ENCODE peak calls at places on chromosomes 11 and 22, in five cellular contexts. X is kidney, Y is astrocyte of the spinal cord, O is colonic mucosa, B is A549. I is an unnamed sample.
A peak's percentile ranks its signal among the peaks of the same experiment; 100 is the strongest.

GRCh38 chr22:49569286-49570031 is 258.2 kb downstream of the BRD1 start:
- DNase-seq in B (no peak), X (peak; percentile 72), O (no peak), Y (no peak), I (no peak)

GRCh38 chr11:96061730-96062524 is 138.0 kb upstream of the MTMR2 start:
- DNase-seq in Y (peak; percentile 59), B (no peak), X (no peak), O (no peak), I (peak; percentile 31)

GRCh38 chr11:130580372-130580771 is 131.9 kb downstream of the ADAMTS15 start:
- DNase-seq in Y (peak; percentile 90), B (peak; percentile 60), O (no peak), X (no peak), I (peak; percentile 90)

GRCh38 chr22:39405346-39406085 is 5.9 kb downstream of the TAB1 start:
- DNase-seq in Y (peak; percentile 60), B (no peak), X (peak; percentile 73), O (no peak), I (peak; percentile 77)

GRCh38 chr22:30397656-30398635 is 1.1 kb downstream of the SEC14L2 start:
- DNase-seq in Y (no peak), X (peak; percentile 57), B (no peak), O (no peak), I (no peak)

GRCh38 chr11:76623171-76623883 is 47.2 kb downstream of the LRRC32 start:
- DNase-seq in B (no peak), X (no peak), Y (no peak), O (no peak), I (peak; percentile 84)

GRCh38 chr11:78097666-78098385 is 18.2 kb upstream of the NDUFC2 start:
- DNase-seq in O (no peak), B (no peak), X (no peak), Y (no peak), I (no peak)

GRCh38 chr22:50507421-50507990 is at the start of gene LMF2:
- DNase-seq in Y (no peak), X (peak; percentile 98), O (peak; percentile 90), B (peak; percentile 66), I (no peak)

GRCh38 chr11:44765026-44765595 is 38.3 kb downstream of the TSPAN18 start:
- DNase-seq in B (no peak), X (no peak), O (no peak), Y (no peak), I (no peak)

GRCh38 chr11:764322-765024 is 12.8 kb downstream of the GATD1 start:
- DNase-seq in O (no peak), B (no peak), X (peak; percentile 68), Y (no peak), I (no peak)

GRCh38 chr11:93005239-93005638 is 35.8 kb downstream of the MTNR1B start:
- DNase-seq in B (no peak), Y (peak; percentile 14), X (no peak), O (no peak), I (no peak)

GRCh38 chr11:72229336-72229924 is 4.9 kb downstream of the INPPL1 start:
- DNase-seq in Y (no peak), O (no peak), X (no peak), B (no peak), I (no peak)

GRCh38 chr11:84794663-84795443 is 832.3 kb downstream of the DLG2 start:
- DNase-seq in O (no peak), X (peak; percentile 52), B (no peak), Y (no peak), I (no peak)

GRCh38 chr11:16028406-16028805 is 327.9 kb downstream of the SOX6 start:
- DNase-seq in X (no peak), B (no peak), Y (no peak), O (no peak), I (peak; percentile 51)

GRCh38 chr11:118358071-118358470 is 1.3 kb upstream of the UBE4A start:
- DNase-seq in Y (no peak), B (no peak), O (no peak), X (no peak), I (no peak)

GRCh38 chr11:118349475-118349874 is 5.3 kb downstream of the CD3G start:
- DNase-seq in Y (no peak), X (no peak), O (no peak), B (no peak), I (no peak)

GRCh38 chr11:118353084-118353710 is 6.2 kb upstream of the UBE4A start:
- DNase-seq in O (no peak), Y (peak; percentile 25), X (no peak), B (no peak), I (peak; percentile 30)
- TF ChIP-seq CTCF in O (peak; percentile 53), Y (peak; percentile 36), X (peak; percentile 9), B (peak; percentile 51), I (peak; percentile 45)

GRCh38 chr11:12678092-12678491 is 3.9 kb downstream of the TEAD1 start:
- DNase-seq in O (no peak), Y (peak; percentile 20), B (no peak), X (no peak), I (no peak)

GRCh38 chr11:12674936-12675696 is 895 bp downstream of the TEAD1 start:
- DNase-seq in X (peak; percentile 79), B (no peak), Y (peak; percentile 42), O (no peak), I (no peak)

GRCh38 chr11:12677131-12677530 is 2.9 kb downstream of the TEAD1 start:
- DNase-seq in B (no peak), Y (peak; percentile 70), O (no peak), X (no peak), I (peak; percentile 65)

GRCh38 chr11:12674571-12674935 is 332 bp downstream of the TEAD1 start:
- DNase-seq in X (no peak), O (no peak), B (no peak), Y (no peak), I (no peak)

GRCh38 chr11:12675951-12676711 is 1.9 kb downstream of the TEAD1 start:
- DNase-seq in B (no peak), Y (peak; percentile 67), O (peak; percentile 49), X (no peak), I (peak; percentile 83)
- H3K4me3 ChIP-seq in B (peak overlapping the region; percentile 90), Y (peak overlapping the region; percentile 80), O (peak overlapping the region; percentile 51), X (peak overlapping the region; percentile 69), I (peak overlapping the region; percentile 85)

DNA sequence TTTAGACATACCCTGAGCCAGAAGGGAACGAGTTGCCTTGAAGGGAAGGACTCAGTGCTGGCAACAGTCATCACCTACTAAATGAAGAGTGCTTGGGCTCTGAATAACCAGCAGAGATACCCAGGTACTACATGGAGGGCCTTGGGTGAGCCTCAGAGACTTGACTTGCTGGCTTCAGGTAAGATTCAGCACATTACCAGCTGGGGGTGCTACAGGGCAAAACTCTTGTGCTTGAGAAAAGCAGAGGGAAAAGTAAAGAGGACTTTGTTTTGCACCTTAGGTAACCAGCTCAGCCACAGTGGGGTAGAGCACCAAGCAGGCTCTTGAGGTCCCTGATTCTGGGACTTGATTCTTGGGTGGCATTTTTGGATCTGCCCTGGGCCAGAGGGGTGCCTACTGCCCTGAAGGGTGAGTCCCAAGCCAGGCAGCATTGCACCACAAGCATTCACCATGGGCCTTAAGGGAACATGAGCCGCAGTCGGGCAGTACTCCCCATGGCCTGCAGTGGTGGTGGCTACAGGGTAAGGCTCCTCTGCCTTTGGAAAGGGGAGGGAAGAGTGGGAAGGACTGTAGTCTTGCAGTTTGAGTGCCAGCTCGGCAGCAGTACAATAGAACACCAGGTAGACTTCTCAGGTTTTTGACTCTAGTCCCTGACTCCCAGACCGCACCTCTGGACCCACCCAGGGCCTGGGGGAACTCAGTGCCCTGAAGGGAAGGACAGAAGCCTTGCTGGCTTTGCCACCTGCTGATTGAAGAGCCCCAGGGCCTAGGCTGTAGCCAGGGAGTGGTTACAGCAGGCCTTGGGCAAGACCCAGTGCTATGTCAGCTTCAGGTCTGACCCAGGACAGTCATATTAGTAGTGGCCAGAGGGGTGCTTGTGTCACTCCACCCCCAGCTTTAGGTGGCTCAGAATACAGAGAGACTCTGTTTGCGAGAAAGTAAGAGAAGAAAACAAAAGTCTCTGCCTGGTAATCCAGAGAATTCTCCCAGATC is 22.7 kb upstream of the PLEKHA7 start:
- DNase-seq in B (no peak), O (peak; percentile 40), X (no peak), Y (no peak), I (no peak)
- TF ChIP-seq CTCF in B (no peak), O (no peak), X (peak; percentile 10), Y (no peak), I (peak; percentile 25)

GRCh38 chr11:114121138-114121537 is 61.6 kb downstream of the ZBTB16 start:
- DNase-seq in X (no peak), O (no peak), Y (no peak), B (no peak), I (no peak)
- H3K4me3 ChIP-seq in X (no peak overlapping the region), O (no peak overlapping the region), Y (no peak overlapping the region), B (no peak overlapping the region), I (no peak overlapping the region)

DNA sequence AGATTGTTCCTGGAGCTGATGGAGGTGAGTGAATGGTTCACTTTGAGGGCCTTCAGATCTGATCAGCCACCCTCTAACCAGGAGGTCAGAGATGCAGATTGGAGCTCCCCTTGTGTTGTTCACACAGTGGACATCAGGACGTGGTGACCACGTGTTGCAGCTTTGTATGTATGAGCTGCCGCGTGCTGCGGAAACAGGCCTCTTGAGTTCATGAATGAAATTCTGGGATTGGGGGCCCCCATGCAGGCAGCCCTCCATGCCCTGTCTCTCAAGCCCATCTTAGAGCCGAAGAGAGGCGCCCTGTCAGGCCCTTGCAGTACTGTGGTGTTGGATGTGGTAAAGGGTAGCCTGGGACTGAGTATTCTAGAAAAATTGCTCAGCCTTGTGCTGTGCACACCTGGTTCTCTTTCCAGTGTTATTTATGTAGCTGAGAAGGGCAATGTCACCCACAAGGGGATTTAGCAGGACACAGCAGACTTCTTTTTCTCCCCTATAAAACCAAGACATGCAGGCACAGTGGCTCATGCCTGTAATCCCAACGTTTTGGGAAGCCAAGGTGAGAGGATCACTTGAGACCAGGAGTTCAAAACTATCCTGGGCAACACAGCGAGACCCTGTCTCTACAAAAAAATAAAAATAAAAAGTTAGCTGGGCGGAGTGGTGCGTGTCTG is 64.9 kb downstream of the MED15 start:
- DNase-seq in O (no peak), B (no peak), Y (no peak), X (no peak), I (no peak)
- TF ChIP-seq CTCF in O (no peak), B (no peak), Y (no peak), X (no peak), I (no peak)

GRCh38 chr11:57249384-57250319 is 12.6 kb upstream of the APLNR start:
- DNase-seq in B (peak; percentile 31), Y (peak; percentile 64), O (peak; percentile 78), X (peak; percentile 79), I (peak; percentile 60)
- H3K4me3 ChIP-seq in B (no peak overlapping the region), Y (no peak overlapping the region), O (no peak overlapping the region), X (no peak overlapping the region), I (no peak overlapping the region)

I was measured in fibroblast of villous mesenchyme.